ENCODE peak calls at places on chromosome 22, in nine cellular contexts. A is mesendoderm; U is GM12878; X is HL-60; Y is GM23338; J is CD8-positive, alpha-beta T cell; W is lung; L is PC-3; E is SK-N-SH. R is an unnamed sample.

GRCh38 chr22:30647536-30647935 is 12.0 kb downstream of the SLC35E4 start:
- DNase-seq in A (no peak), U (no peak), X (no peak), Y (no peak), J (no peak), W (no peak), L (peak; percentile 15), E (no peak), R (peak; percentile 16)

GRCh38 chr22:19806213-19807160 is 45.9 kb downstream of the TBX1 start:
- DNase-seq in A (no peak), U (no peak), X (no peak), Y (no peak), J (no peak), W (peak; percentile 74), L (peak; percentile 95), E (peak; percentile 30), R (peak; percentile 62)

GRCh38 chr22:10741210-10741609 is 4786.8 kb upstream of the OR11H1 start:
- DNase-seq in A (no peak), U (no peak), X (no peak), Y (no peak), J (peak; percentile 9), W (no peak), L (no peak), E (peak; percentile 24), R (peak; percentile 10)

GRCh38 chr22:31681625-31682345 is 19.8 kb upstream of the PISD start:
- DNase-seq in A (no peak), U (no peak), X (no peak), Y (no peak), J (no peak), W (no peak), L (no peak), E (no peak), R (no peak)

GRCh38 chr22:38873469-38874411 is 1.7 kb upstream of the CBX6 start:
- DNase-seq in A (peak; percentile 27), U (peak; percentile 59), X (no peak), Y (no peak), J (peak; percentile 51), W (no peak), L (peak; percentile 67), E (no peak), R (peak; percentile 24)

GRCh38 chr22:28015676-28016601 is 96.9 kb upstream of the PITPNB start:
- DNase-seq in A (no peak), U (no peak), X (no peak), Y (no peak), J (no peak), W (no peak), L (no peak), E (peak; percentile 92), R (no peak)

GRCh38 chr22:30574095-30574981 is at the start of gene GAL3ST1:
- DNase-seq in A (peak; percentile 30), U (no peak), X (no peak), Y (peak; percentile 74), J (no peak), W (no peak), L (no peak), E (peak; percentile 89), R (peak; percentile 99)

GRCh38 chr22:21455334-21456089 is 11.7 kb upstream of the TMEM191C start:
- DNase-seq in A (no peak), U (no peak), X (peak; percentile 0), Y (no peak), J (no peak), W (no peak), L (no peak), E (no peak), R (no peak)

GRCh38 chr22:23704062-23704461 is 13.2 kb downstream of the RGL4 start:
- DNase-seq in A (no peak), U (no peak), X (no peak), Y (no peak), J (no peak), W (no peak), L (no peak), E (no peak), R (no peak)

GRCh38 chr22:17712441-17712840 is 61.8 kb downstream of the BID start:
- DNase-seq in A (no peak), U (no peak), X (no peak), Y (no peak), J (no peak), W (no peak), L (peak; percentile 52), E (no peak), R (no peak)

GRCh38 chr22:17851754-17852153 is 77.5 kb upstream of the BID start:
- DNase-seq in A (no peak), U (no peak), X (no peak), Y (no peak), J (no peak), W (no peak), L (no peak), E (no peak), R (no peak)

GRCh38 chr22:41910050-41910598 is 4.8 kb downstream of the SHISA8 start:
- DNase-seq in A (peak; percentile 44), U (no peak), X (no peak), Y (peak; percentile 79), J (no peak), W (no peak), L (no peak), E (peak; percentile 73), R (peak; percentile 98)

GRCh38 chr22:32531955-32532818 is 57.6 kb downstream of the FBXO7 start:
- DNase-seq in A (peak; percentile 96), U (no peak), X (no peak), Y (peak; percentile 97), J (no peak), W (peak; percentile 70), L (no peak), E (peak; percentile 79), R (peak; percentile 74)

GRCh38 chr22:31861226-31861840 is 83.0 kb upstream of the YWHAH start:
- DNase-seq in A (no peak), U (no peak), X (no peak), Y (no peak), J (no peak), W (no peak), L (peak; percentile 22), E (no peak), R (no peak)

GRCh38 chr22:31829505-31829904 is 75.7 kb downstream of the DEPDC5 start:
- DNase-seq in A (no peak), U (peak; percentile 19), X (no peak), Y (no peak), J (no peak), W (no peak), L (peak; percentile 89), E (peak; percentile 47), R (no peak)

GRCh38 chr22:23791737-23792645 is 5.2 kb downstream of the SMARCB1 start:
- DNase-seq in A (no peak), U (no peak), X (no peak), Y (no peak), J (no peak), W (no peak), L (no peak), E (peak; percentile 34), R (peak; percentile 11)

GRCh38 chr22:20101638-20102037 is 14.3 kb upstream of the RANBP1 start:
- DNase-seq in A (no peak), U (no peak), X (no peak), Y (no peak), J (no peak), W (no peak), L (no peak), E (no peak), R (no peak)

GRCh38 chr22:28557184-28557583 is 122.5 kb downstream of the TTC28 start:
- DNase-seq in A (no peak), U (no peak), X (no peak), Y (no peak), J (no peak), W (no peak), L (no peak), E (no peak), R (no peak)

GRCh38 chr22:39666926-39667325 is 96.4 kb downstream of the CACNA1I start:
- DNase-seq in A (peak; percentile 86), U (no peak), X (no peak), Y (peak; percentile 24), J (no peak), W (no peak), L (no peak), E (no peak), R (peak; percentile 58)

GRCh38 chr22:38218661-38219331 is 17.0 kb downstream of the MAFF start:
- DNase-seq in A (peak; percentile 93), U (no peak), X (no peak), Y (peak; percentile 91), J (peak; percentile 37), W (peak; percentile 85), L (peak; percentile 88), E (no peak), R (peak; percentile 93)

GRCh38 chr22:24521791-24522245 is 26.7 kb downstream of the UPB1 start:
- DNase-seq in A (peak; percentile 95), U (no peak), X (peak; percentile 74), Y (peak; percentile 91), J (peak; percentile 11), W (peak; percentile 81), L (peak; percentile 83), E (peak; percentile 72), R (peak; percentile 85)

GRCh38 chr22:40178417-40179409 is 988 bp downstream of the TNRC6B start:
- DNase-seq in A (peak; percentile 94), U (no peak), X (peak; percentile 59), Y (peak; percentile 80), J (peak; percentile 48), W (no peak), L (peak; percentile 20), E (peak; percentile 16), R (no peak)

GRCh38 chr22:46454233-46454909 is 83.0 kb downstream of the CELSR1 start:
- DNase-seq in A (no peak), U (no peak), X (no peak), Y (no peak), J (no peak), W (no peak), L (no peak), E (no peak), R (no peak)
- H3K27me3 ChIP-seq in A (no peaks in the 10 kb centered on the region), U (no peaks in the 10 kb centered on the region), X (peaks cover 2% of the 10 kb centered on the region), Y (no peaks in the 10 kb centered on the region), J (no peaks in the 10 kb centered on the region), W (no peaks in the 10 kb centered on the region), L (no peaks in the 10 kb centered on the region), E (no peaks in the 10 kb centered on the region), R (no peaks in the 10 kb centered on the region)

GRCh38 chr22:45314054-45314721 is 4.5 kb downstream of the FAM118A start:
- DNase-seq in A (peak; percentile 77), U (no peak), X (peak; percentile 39), Y (no peak), J (no peak), W (no peak), L (no peak), E (peak; percentile 79), R (no peak)
- H3K4me3 ChIP-seq in A (no peak overlapping the region), U (no peak overlapping the region), X (no peak overlapping the region), Y (no peak overlapping the region), J (no peak overlapping the region), W (no peak overlapping the region), L (no peak overlapping the region), E (no peak overlapping the region), R (no peak overlapping the region)

DNA sequence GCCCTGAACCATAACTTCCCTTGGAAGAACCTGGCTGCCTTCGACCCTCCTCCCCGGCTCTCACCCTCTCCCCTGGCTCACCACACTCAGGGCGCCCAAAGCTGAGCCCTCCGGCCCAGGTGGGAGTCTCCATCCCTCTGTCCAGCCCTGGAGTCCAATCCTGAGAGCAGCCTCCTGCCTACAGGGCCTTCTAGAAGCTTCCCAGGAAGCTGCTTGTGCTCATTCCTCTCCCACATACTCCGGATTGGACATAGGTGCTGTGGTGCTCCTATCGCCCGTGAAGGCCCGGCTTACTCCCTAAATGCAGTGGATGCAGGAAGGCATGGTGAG is 1332.0 kb downstream of the BRD1 start:
- DNase-seq in A (no peak), U (no peak), X (no peak), Y (no peak), J (no peak), W (no peak), L (no peak), E (no peak), R (peak; percentile 13)
- H3K27me3 ChIP-seq in A (no peaks in the 10 kb centered on the region), U (no peaks in the 10 kb centered on the region), X (peaks cover 7% of the 10 kb centered on the region), Y (peaks cover 14% of the 10 kb centered on the region), J (peaks cover 4% of the 10 kb centered on the region), W (no peaks in the 10 kb centered on the region), L (peaks cover 6% of the 10 kb centered on the region), E (peaks cover 24% of the 10 kb centered on the region), R (peaks cover 9% of the 10 kb centered on the region)

GRCh38 chr22:35322126-35322525 is 22.4 kb downstream of the TOM1 start:
- DNase-seq in A (no peak), U (no peak), X (no peak), Y (no peak), J (no peak), W (no peak), L (no peak), E (no peak), R (no peak)
- H3K4me3 ChIP-seq in A (no peak overlapping the region), U (no peak overlapping the region), X (no peak overlapping the region), Y (no peak overlapping the region), J (no peak overlapping the region), W (no peak overlapping the region), L (no peak overlapping the region), E (no peak overlapping the region), R (no peak overlapping the region)